ENCODE peak calls at places on chromosomes 16 and 17, in six cellular contexts. B is stomach, P is suprapubic skin, H is transverse colon, F is sigmoid colon, J is K562. O is an unnamed sample.

GRCh38 chr17:21453144-21453982 is 77.2 kb downstream of the KCNJ12 start:
- DNase-seq in B (no peak), P (no peak), F (no peak), H (no peak), J (no peak), O (no peak)

GRCh38 chr17:49952209-49952911 is 16.6 kb upstream of the DLX4 start:
- DNase-seq in J (peak), P (peak), H (peak), B (peak), F (peak), O (peak)

GRCh38 chr17:17325228-17325627 is 22.1 kb downstream of the NT5M start:
- DNase-seq in H (no peak), J (no peak), P (peak), B (no peak), F (no peak), O (no peak)

GRCh38 chr16:66458292-66458691 is 31.2 kb downstream of the BEAN1 start:
- DNase-seq in J (no peak), B (no peak), P (no peak), F (no peak), H (no peak), O (no peak)

GRCh38 chr17:73189417-73190099 is 3.3 kb upstream of the COG1 start:
- DNase-seq in P (no peak), B (peak), F (no peak), J (no peak), H (no peak), O (no peak)

GRCh38 chr17:58335779-58336455 is 7.3 kb upstream of the TSPOAP1 start:
- DNase-seq in P (peak), J (no peak), F (peak), B (peak), H (peak), O (no peak)

GRCh38 chr17:3647769-3648540 is 11.4 kb downstream of the CTNS start:
- DNase-seq in H (peak), P (no peak), J (no peak), F (no peak), B (peak), O (no peak)

GRCh38 chr17:8062435-8062806 is 23.6 kb downstream of the ALOX15B start:
- DNase-seq in B (no peak), J (no peak), H (no peak), P (no peak), F (no peak), O (no peak)

GRCh38 chr17:16488572-16488997 is 3.4 kb downstream of the LRRC75A start:
- DNase-seq in F (no peak), H (peak), P (no peak), B (peak), J (no peak), O (no peak)

GRCh38 chr16:5502467-5502869 is 404.9 kb upstream of the EEF2KMT start:
- DNase-seq in J (peak), F (no peak), P (no peak), H (peak), B (no peak), O (no peak)

GRCh38 chr17:57121308-57122042 is 36.4 kb downstream of the AKAP1 start:
- DNase-seq in P (no peak), F (no peak), B (peak), H (no peak), J (peak), O (no peak)

GRCh38 chr16:10554569-10554968 is 25.8 kb downstream of the EMP2 start:
- DNase-seq in H (no peak), B (no peak), F (no peak), P (no peak), J (no peak), O (no peak)

GRCh38 chr17:50884354-50885311 is 18.5 kb upstream of the TOB1 start:
- DNase-seq in F (no peak), H (peak), B (peak), P (no peak), J (peak), O (no peak)

GRCh38 chr17:40191237-40192208 is 14.3 kb downstream of the RAPGEFL1 start:
- DNase-seq in H (peak), F (peak), B (peak), P (peak), J (peak), O (peak)

GRCh38 chr17:8012045-8012580 is 9.7 kb downstream of the GUCY2D start:
- DNase-seq in H (no peak), F (peak), B (no peak), P (no peak), J (no peak), O (no peak)

GRCh38 chr16:81106826-81107503 is 10.8 kb upstream of the GCSH start:
- DNase-seq in B (no peak), F (no peak), J (no peak), P (no peak), H (no peak), O (no peak)

GRCh38 chr16:54284319-54284930 is 2.2 kb downstream of the IRX3 start:
- DNase-seq in B (peak), F (no peak), J (no peak), P (peak), H (peak), O (no peak)

GRCh38 chr16:19735074-19735867 is 17.2 kb downstream of the IQCK start:
- DNase-seq in H (no peak), F (no peak), B (peak), P (no peak), J (no peak), O (no peak)

DNA sequence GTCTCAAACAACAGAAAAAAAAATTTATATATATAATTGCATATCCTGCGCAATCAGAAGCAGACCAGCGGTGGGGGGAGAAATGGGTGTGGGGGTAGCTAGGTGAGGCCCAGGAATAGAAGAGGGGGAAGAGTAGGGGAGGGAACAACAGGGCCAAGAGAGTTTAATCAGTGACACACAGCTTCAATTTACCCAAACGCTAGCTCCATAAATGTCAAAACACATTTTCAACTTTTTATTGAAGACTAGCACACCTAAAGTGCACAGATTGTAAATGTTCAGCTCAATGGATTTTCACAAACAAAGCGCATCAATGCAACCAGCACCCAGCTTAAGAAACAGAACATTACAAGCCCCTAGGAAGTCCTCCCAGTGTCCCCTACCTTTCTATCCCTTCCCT is 24.8 kb upstream of the NAGS start:
- DNase-seq in P (no peak), F (no peak), H (no peak), J (no peak), B (no peak), O (no peak)
- TF ChIP-seq EP300 in P (no peak), F (no peak), H (no peak), J (no peak), B (no peak), O (no peak)

GRCh38 chr17:77439382-77440013 is 298.7 kb downstream of the SEC14L1 start:
- DNase-seq in P (no peak), F (no peak), H (no peak), B (no peak), J (no peak), O (no peak)
- TF ChIP-seq POLR2AphosphoS5 in P (no peak), F (no peak), H (no peak), B (no peak), J (no peak), O (no peak)

DNA sequence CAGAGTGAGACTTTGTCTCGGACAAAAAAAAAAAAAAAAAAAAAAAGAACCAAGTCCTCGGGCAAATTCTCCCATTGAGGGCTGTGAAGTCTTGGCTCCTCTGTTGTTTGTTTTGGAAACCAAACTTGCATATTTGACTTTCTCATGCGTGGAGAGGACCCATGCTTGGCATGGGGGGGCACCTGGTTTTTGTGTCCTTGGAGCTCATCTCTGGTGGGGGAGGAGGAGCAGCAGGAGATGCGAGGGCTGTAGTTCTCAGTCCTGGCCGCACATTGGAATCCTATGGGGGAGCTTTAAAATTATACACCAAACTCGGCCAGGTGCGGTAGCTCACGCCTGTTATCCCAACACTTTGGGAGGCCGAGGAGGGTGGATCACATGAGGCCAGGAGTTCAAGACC is 74.5 kb downstream of the ABCC6 start:
- DNase-seq in F (no peak), J (no peak), B (no peak), P (no peak), H (no peak), O (no peak)
- TF ChIP-seq EP300 in F (no peak), J (no peak), B (no peak), P (no peak), H (no peak), O (no peak)

DNA sequence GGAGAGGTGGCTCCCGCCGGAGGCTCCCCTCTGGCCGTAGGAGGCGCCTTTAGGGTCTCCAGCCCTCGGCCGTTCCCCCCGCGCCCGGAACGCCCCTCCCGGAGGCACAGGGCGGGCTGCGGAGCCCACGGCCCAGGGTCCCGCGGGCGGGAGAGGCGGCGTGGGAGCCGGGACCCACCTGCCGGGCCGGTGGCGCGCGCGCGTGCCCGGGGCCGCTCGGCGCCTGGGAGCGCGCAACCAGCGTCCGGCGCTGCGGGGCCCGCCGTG is at the start of gene MIF4GD:
- DNase-seq in P (no peak), H (no peak), F (no peak), J (no peak), B (no peak), O (no peak)
- TF ChIP-seq POLR2AphosphoS5 in P (no peak), H (no peak), F (no peak), J (no peak), B (no peak), O (peak)

DNA sequence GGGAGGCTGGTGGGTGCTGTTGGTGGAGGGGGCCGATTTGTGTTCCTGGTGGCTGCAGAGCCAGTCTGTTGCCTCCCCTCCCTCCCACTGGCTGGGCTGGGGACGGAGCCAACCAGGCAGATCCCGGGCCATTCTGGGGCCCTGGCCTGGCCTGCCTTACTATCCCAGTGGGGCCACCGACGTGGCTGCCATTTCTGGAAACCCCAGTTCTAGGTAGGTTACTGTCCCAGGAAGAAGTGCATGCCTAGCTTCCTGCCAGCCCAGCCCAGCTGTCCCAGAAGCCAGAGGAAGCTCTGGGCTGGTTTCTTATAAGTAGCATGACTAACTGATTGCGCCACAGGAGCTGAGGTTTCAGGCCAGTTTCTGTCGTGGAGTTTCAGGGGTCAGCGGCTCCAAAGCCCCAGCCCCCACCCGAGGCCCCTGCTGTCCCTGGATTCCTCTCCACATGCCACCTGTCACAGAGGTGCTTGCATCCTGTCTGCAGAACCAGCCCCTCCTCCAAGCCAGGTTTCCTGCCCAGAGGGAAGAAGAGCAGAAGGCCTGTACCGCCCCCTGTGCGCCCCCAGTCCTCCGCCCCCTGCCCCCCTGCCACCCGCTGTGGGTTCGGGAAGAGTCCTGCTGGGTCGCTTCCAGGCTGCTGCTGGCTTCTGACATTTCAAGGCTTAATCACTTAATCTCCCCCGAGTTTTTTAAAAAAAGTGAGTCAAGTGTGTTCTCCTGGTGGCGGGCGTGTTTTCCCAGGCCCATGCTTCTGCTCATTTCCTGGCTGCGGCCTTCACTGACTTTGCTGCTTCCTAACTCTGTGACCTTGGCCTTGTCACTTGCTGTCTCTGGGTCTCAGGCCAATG is 13.2 kb downstream of the IL4R start:
- DNase-seq in F (peak), H (peak), P (peak), B (peak), J (no peak), O (peak)
- TF ChIP-seq EP300 in F (no peak), H (peak), P (no peak), B (peak), J (no peak), O (peak)

GRCh38 chr17:45771473-45771959 is 12.6 kb upstream of the CRHR1 start:
- DNase-seq in P (no peak), J (no peak), F (no peak), H (no peak), B (no peak), O (no peak)

GRCh38 chr17:45776896-45777295 is 7.2 kb upstream of the CRHR1 start:
- DNase-seq in F (no peak), P (no peak), B (no peak), H (no peak), J (no peak), O (no peak)

GRCh38 chr17:45775148-45775547 is 9.0 kb upstream of the CRHR1 start:
- DNase-seq in B (no peak), F (no peak), J (no peak), H (no peak), P (no peak), O (no peak)

GRCh38 chr17:45777388-45777787 is 6.7 kb upstream of the CRHR1 start:
- DNase-seq in F (no peak), B (no peak), J (no peak), P (no peak), H (no peak), O (no peak)

DNA sequence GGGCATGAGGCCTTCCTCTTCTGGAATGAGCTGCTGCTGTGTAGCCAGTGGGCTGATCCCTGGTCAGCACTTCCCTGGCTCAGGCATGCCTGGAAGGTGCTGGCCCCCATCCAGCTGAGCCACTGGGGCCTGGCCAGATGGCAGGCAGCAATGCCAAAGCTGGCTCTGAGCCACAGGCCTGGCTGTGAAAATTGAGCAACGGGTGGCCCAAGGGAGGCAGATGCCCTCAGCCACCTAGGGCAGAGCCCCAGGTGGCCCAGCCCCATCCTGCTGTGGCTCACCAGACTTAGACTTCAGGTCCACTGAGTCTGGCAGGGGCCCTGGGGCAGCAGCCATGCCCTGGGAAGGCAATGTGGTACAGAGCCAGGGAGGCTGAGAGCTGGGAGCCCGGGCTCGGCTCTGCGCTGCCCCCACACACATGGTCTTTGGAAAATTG is 8.5 kb upstream of the CRHR1 start:
- DNase-seq in F (peak), B (peak), J (no peak), H (peak), P (no peak), O (no peak)
- TF ChIP-seq POLR2AphosphoS5 in F (no peak), B (peak), J (no peak), H (no peak), P (no peak), O (no peak)

GRCh38 chr16:58129097-58129936 is at the start of gene CFAP20:
- DNase-seq in F (peak), J (peak), B (peak), P (peak), H (peak), O (peak)
- TF ChIP-seq EP300 in F (no peak), J (peak), B (no peak), P (no peak), H (no peak), O (no peak)

GRCh38 chr16:30893744-30894539 is at the start of gene BCL7C:
- DNase-seq in P (peak), H (peak), B (peak), F (peak), J (peak), O (peak)
- TF ChIP-seq POLR2AphosphoS5 in P (peak), H (peak), B (peak), F (peak), J (peak), O (peak)

O was measured in esophagus muscularis mucosa.